ENCODE peak calls at places on chromosomes 5 and 9, in eight cellular contexts. H is sigmoid colon, X is suprapubic skin, I is GM12891, Q is GM23338, P is HepG2, K is SK-N-SH, N is GM12878. V is an unnamed sample.

GRCh38 chr5:144831650-144832049 is 661.0 kb downstream of the KCTD16 start:
- DNase-seq in H (no peak), X (no peak), I (no peak), Q (no peak), P (no peak), K (no peak), N (no peak), V (no peak)

GRCh38 chr5:10682801-10683525 is 78.1 kb downstream of the DAP start:
- DNase-seq in H (no peak), X (no peak), I (no peak), Q (no peak), P (no peak), K (no peak), N (no peak), V (no peak)

GRCh38 chr9:137007060-137007815 is 10.9 kb upstream of the CLIC3 start:
- DNase-seq in H (no peak), X (no peak), I (no peak), Q (no peak), P (no peak), K (no peak), N (no peak), V (no peak)

GRCh38 chr9:98471185-98471584 is 215.7 kb upstream of the TBC1D2 start:
- DNase-seq in H (no peak), X (no peak), I (no peak), Q (no peak), P (no peak), K (no peak), N (no peak), V (no peak)

GRCh38 chr5:97124335-97124734 is 18.1 kb downstream of the LIX1 start:
- DNase-seq in H (no peak), X (no peak), I (no peak), Q (no peak), P (no peak), K (no peak), N (no peak), V (no peak)

GRCh38 chr5:74127377-74128338 is 501.7 kb downstream of the ARHGEF28 start:
- DNase-seq in H (no peak), X (no peak), I (no peak), Q (peak; percentile 34), P (peak; percentile 4), K (no peak), N (no peak), V (no peak)

GRCh38 chr9:99051353-99051752 is 53.6 kb upstream of the TGFBR1 start:
- DNase-seq in H (no peak), X (no peak), I (no peak), Q (no peak), P (no peak), K (no peak), N (no peak), V (no peak)

GRCh38 chr5:160315968-160316367 is 3.6 kb upstream of the CCNJL start:
- DNase-seq in H (no peak), X (no peak), I (no peak), Q (no peak), P (peak; percentile 85), K (no peak), N (no peak), V (no peak)

GRCh38 chr9:69136781-69137180 is 37.3 kb upstream of the TJP2 start:
- DNase-seq in H (no peak), X (no peak), I (no peak), Q (no peak), P (no peak), K (no peak), N (no peak), V (no peak)

GRCh38 chr5:167853421-167853820 is 438.0 kb upstream of the WWC1 start:
- DNase-seq in H (no peak), X (no peak), I (no peak), Q (no peak), P (no peak), K (no peak), N (no peak), V (no peak)

GRCh38 chr5:71861682-71862457 is 142.8 kb downstream of the CARTPT start:
- DNase-seq in H (no peak), X (no peak), I (no peak), Q (no peak), P (no peak), K (peak; percentile 16), N (no peak), V (no peak)

GRCh38 chr5:73985145-73985544 is 359.1 kb downstream of the ARHGEF28 start:
- DNase-seq in H (no peak), X (no peak), I (no peak), Q (peak; percentile 36), P (peak; percentile 69), K (peak; percentile 22), N (no peak), V (no peak)

GRCh38 chr5:173802670-173803165 is 85.4 kb upstream of the CPEB4 start:
- DNase-seq in H (peak; percentile 69), X (no peak), I (no peak), Q (no peak), P (peak; percentile 95), K (no peak), N (no peak), V (no peak)

GRCh38 chr5:41346609-41347008 is 133.3 kb upstream of the C6 start:
- DNase-seq in H (no peak), X (no peak), I (no peak), Q (no peak), P (no peak), K (no peak), N (no peak), V (no peak)

GRCh38 chr5:169173372-169173771 is 127.6 kb downstream of the SLIT3 start:
- DNase-seq in H (no peak), X (no peak), I (no peak), Q (no peak), P (no peak), K (no peak), N (no peak), V (no peak)

GRCh38 chr9:81351166-81351565 is 338.2 kb downstream of the TLE1 start:
- DNase-seq in H (no peak), X (no peak), I (no peak), Q (no peak), P (no peak), K (no peak), N (no peak), V (no peak)

GRCh38 chr5:38724301-38725030 is 121.3 kb upstream of the OSMR start:
- DNase-seq in H (no peak), X (no peak), I (no peak), Q (no peak), P (no peak), K (no peak), N (no peak), V (no peak)

GRCh38 chr5:132905938-132906337 is 32.5 kb downstream of the LEAP2 start:
- DNase-seq in H (no peak), X (no peak), I (no peak), Q (peak; percentile 32), P (peak; percentile 79), K (no peak), N (no peak), V (no peak)

GRCh38 chr9:128920381-128921058 is at the start of gene PHYHD1:
- DNase-seq in H (peak; percentile 84), X (no peak), I (no peak), Q (no peak), P (no peak), K (no peak), N (no peak), V (no peak)

GRCh38 chr9:80932181-80932580 is 757.2 kb downstream of the TLE1 start:
- DNase-seq in H (no peak), X (no peak), I (no peak), Q (no peak), P (no peak), K (no peak), N (no peak), V (no peak)

DNA sequence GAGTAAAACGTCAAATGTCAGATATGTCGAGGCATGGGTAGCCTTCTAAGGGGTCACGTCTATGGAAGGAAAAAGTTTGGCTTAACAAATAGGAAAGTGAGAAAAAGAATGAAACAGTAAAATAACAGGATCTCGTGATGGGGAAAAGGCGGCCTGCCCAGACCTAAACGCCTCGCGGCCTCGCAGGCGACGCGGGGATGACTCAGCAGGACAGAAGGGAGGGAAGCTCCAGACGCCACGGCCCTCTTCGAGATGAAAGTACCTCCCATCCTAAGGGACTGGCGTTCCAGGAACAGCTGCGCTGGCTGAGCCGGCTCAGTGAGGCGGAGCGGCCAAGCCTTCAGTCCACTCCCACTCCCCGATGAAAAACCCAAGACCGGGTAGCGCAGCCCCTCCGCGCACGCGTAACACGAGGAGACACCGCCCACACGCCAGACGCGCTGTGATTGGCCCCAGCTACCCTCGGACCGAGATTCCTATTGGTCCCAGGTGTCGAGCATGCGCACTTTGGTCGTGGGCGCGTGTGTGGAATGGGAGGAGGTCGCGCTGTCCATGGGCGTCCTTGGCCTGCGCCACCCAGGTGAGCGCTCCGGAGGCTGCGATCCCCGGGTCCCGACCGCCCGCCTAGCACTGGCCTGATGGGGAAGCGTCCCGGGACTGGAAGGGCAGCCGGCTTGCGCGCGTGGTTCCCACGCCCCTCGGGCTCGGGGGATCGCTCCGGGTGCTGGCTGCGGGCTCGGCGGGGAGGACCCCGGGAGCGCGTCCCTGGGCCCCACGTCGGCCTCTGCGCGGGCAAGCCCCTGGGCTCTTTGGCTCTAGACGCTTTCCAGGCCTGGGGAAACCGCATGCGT is 588.5 kb downstream of the MTRR start:
- DNase-seq in H (peak; percentile 95), X (peak; percentile 93), I (no peak), Q (peak; percentile 83), P (peak; percentile 84), K (peak; percentile 97), N (peak; percentile 27), V (peak; percentile 84)
- TF ChIP-seq POLR2AphosphoS5 in H (peak; percentile 87), X (peak; percentile 47), I (no peak), Q (peak; percentile 37), P (peak; percentile 59), K (peak; percentile 73), N (no peak), V (no peak)

GRCh38 chr5:172283020-172283861 is at the start of gene UBTD2:
- DNase-seq in H (peak; percentile 90), X (peak; percentile 82), I (peak; percentile 79), Q (peak; percentile 86), P (peak; percentile 45), K (peak; percentile 94), N (no peak), V (peak; percentile 82)
- TF ChIP-seq POLR2AphosphoS5 in H (peak; percentile 22), X (no peak), I (no peak), Q (peak; percentile 33), P (no peak), K (no peak), N (peak; percentile 37), V (peak; percentile 21)

GRCh38 chr9:36151306-36152210 is 15.0 kb downstream of the GLIPR2 start:
- DNase-seq in H (peak; percentile 79), X (peak; percentile 77), I (peak; percentile 72), Q (no peak), P (no peak), K (no peak), N (peak; percentile 72), V (peak; percentile 70)
- TF ChIP-seq POLR2AphosphoS5 in H (peak; percentile 25), X (no peak), I (no peak), Q (no peak), P (no peak), K (no peak), N (peak; percentile 49), V (peak; percentile 60)

GRCh38 chr5:28766565-28767158 is 1728.3 kb upstream of the CDH9 start:
- DNase-seq in H (no peak), X (no peak), I (no peak), Q (peak; percentile 56), P (peak; percentile 18), K (peak; percentile 1), N (no peak), V (no peak)

GRCh38 chr5:28770307-28770706 is 1731.9 kb upstream of the CDH9 start:
- DNase-seq in H (no peak), X (no peak), I (no peak), Q (no peak), P (no peak), K (no peak), N (no peak), V (no peak)
- TF ChIP-seq POLR2AphosphoS5 in H (no peak), X (no peak), I (no peak), Q (no peak), P (no peak), K (no peak), N (no peak), V (no peak)

GRCh38 chr5:68265347-68265746 is 49.8 kb downstream of the PIK3R1 start:
- DNase-seq in H (peak; percentile 42), X (no peak), I (no peak), Q (no peak), P (no peak), K (no peak), N (no peak), V (no peak)
- TF ChIP-seq POLR2AphosphoS5 in H (no peak), X (no peak), I (no peak), Q (no peak), P (no peak), K (no peak), N (no peak), V (no peak)